ENCODE peak calls at places on chromosomes 13 and 19, in four cellular contexts. E, T, U and L are unnamed samples.

GRCh38 chr19:903266-903797 is 9.7 kb downstream of the R3HDM4 start:
- DNase-seq in E (no peak), T (no peak), U (no peak), L (peak; percentile 31)

GRCh38 chr19:35194022-35194984 is 34.2 kb downstream of the FAM187B start:
- DNase-seq in E (no peak), T (no peak), U (no peak), L (no peak)

GRCh38 chr19:8615813-8616596 is 5.5 kb upstream of the ADAMTS10 start:
- DNase-seq in E (peak; percentile 51), T (no peak), U (peak; percentile 72), L (peak; percentile 55)

GRCh38 chr19:50357178-50358100 is 8.0 kb downstream of the NAPSA start:
- DNase-seq in E (peak; percentile 86), T (peak; percentile 36), U (peak; percentile 78), L (peak; percentile 60)

GRCh38 chr13:99086149-99086868 is 108.4 kb upstream of the DOCK9 start:
- DNase-seq in E (peak; percentile 79), T (peak; percentile 58), U (peak; percentile 63), L (peak; percentile 54)

GRCh38 chr13:90098580-90098979 is 1248.9 kb upstream of the MIR17HG start:
- DNase-seq in E (no peak), T (no peak), U (no peak), L (no peak)

GRCh38 chr13:27283906-27284523 is 13.4 kb downstream of the RASL11A start:
- DNase-seq in E (no peak), T (peak; percentile 16), U (peak; percentile 50), L (peak; percentile 47)

GRCh38 chr19:46631481-46631880 is 4.5 kb downstream of the GNG8 start:
- DNase-seq in E (no peak), T (no peak), U (no peak), L (peak; percentile 73)

GRCh38 chr19:14023404-14024235 is 4.3 kb upstream of the RLN3 start:
- DNase-seq in E (no peak), T (no peak), U (peak; percentile 83), L (peak; percentile 56)

GRCh38 chr19:47353307-47353712 is 4.2 kb downstream of the DHX34 start:
- DNase-seq in E (no peak), T (no peak), U (no peak), L (no peak)

GRCh38 chr13:70080030-70080429 is 27.6 kb upstream of the ATXN8OS start:
- DNase-seq in E (no peak), T (peak; percentile 9), U (no peak), L (no peak)

GRCh38 chr13:110242615-110243014 is 64.3 kb downstream of the COL4A1 start:
- DNase-seq in E (no peak), T (no peak), U (no peak), L (no peak)

GRCh38 chr13:97279913-97280312 is 57.8 kb downstream of the MBNL2 start:
- DNase-seq in E (no peak), T (no peak), U (peak; percentile 67), L (peak; percentile 78)

GRCh38 chr19:37251308-37252229 is 33.6 kb downstream of the ZNF383 start:
- DNase-seq in E (peak; percentile 77), T (peak; percentile 94), U (peak; percentile 99), L (peak; percentile 96)

GRCh38 chr13:48626077-48626449 is 27.7 kb upstream of the CYSLTR2 start:
- DNase-seq in E (no peak), T (no peak), U (peak; percentile 71), L (peak; percentile 92)

GRCh38 chr19:10095948-10096614 is 6.4 kb downstream of the ANGPTL6 start:
- DNase-seq in E (peak; percentile 94), T (peak; percentile 88), U (peak; percentile 96), L (peak; percentile 91)

GRCh38 chr19:1089891-1090290 is 5.3 kb downstream of the POLR2E start:
- DNase-seq in E (no peak), T (no peak), U (no peak), L (no peak)

GRCh38 chr13:110965038-110965754 is 50.3 kb upstream of the ANKRD10 start:
- DNase-seq in E (no peak), T (no peak), U (peak; percentile 45), L (peak; percentile 35)

GRCh38 chr13:26022538-26023292 is 29.1 kb downstream of the SHISA2 start:
- DNase-seq in E (no peak), T (peak; percentile 75), U (peak; percentile 57), L (no peak)

GRCh38 chr13:102293723-102294122 is 108.1 kb downstream of the FGF14 start:
- DNase-seq in E (no peak), T (peak; percentile 57), U (no peak), L (no peak)